ENCODE peak calls at places on chromosomes 13 and 19, in four cellular contexts. Y, R, S and N are unnamed samples.

GRCh38 chr19:18419195-18419698 is at the start of gene SSBP4:
- DNase-seq in R (peak; percentile 89), Y (peak; percentile 56), S (peak; percentile 58), N (peak; percentile 85)

GRCh38 chr13:51179432-51179971 is 42.7 kb upstream of the FAM124A start:
- DNase-seq in R (no peak), Y (no peak), S (no peak), N (no peak)

GRCh38 chr19:2371656-2372055 is 11.6 kb downstream of the TMPRSS9 start:
- DNase-seq in S (no peak), Y (no peak), R (peak; percentile 7), N (no peak)

GRCh38 chr13:46473806-46474205 is 79.2 kb upstream of the LRCH1 start:
- DNase-seq in Y (no peak), S (no peak), R (no peak), N (no peak)

GRCh38 chr13:98839826-98840769 is 87.6 kb upstream of the SLC15A1 start:
- DNase-seq in S (peak; percentile 6), R (peak; percentile 68), Y (peak; percentile 37), N (peak; percentile 72)

GRCh38 chr19:344625-345319 is at the start of gene MIER2:
- DNase-seq in Y (peak; percentile 87), R (peak; percentile 82), S (peak; percentile 83), N (peak; percentile 91)

GRCh38 chr19:46536391-46536790 is 40.7 kb upstream of the PNMA8B start:
- DNase-seq in R (no peak), Y (no peak), S (no peak), N (no peak)

GRCh38 chr13:43319617-43320444 is 296.4 kb downstream of the DNAJC15 start:
- DNase-seq in Y (no peak), R (no peak), S (no peak), N (no peak)

GRCh38 chr13:41179593-41180250 is 14.6 kb downstream of the KBTBD7 start:
- DNase-seq in R (peak; percentile 27), Y (no peak), S (no peak), N (no peak)

GRCh38 chr19:8460516-8461298 is 15.9 kb downstream of the HNRNPM start:
- DNase-seq in S (no peak), Y (no peak), R (no peak), N (no peak)

GRCh38 chr13:80022146-80022545 is 318.8 kb downstream of the SPRY2 start:
- DNase-seq in S (no peak), Y (no peak), R (no peak), N (no peak)

GRCh38 chr19:45879055-45879454 is 6.9 kb downstream of the IRF2BP1 start:
- DNase-seq in R (no peak), Y (no peak), S (no peak), N (no peak)

GRCh38 chr19:18551631-18552030 is 6.0 kb upstream of the KXD1 start:
- DNase-seq in Y (no peak), R (no peak), S (no peak), N (no peak)

GRCh38 chr19:35870798-35871197 is 2.4 kb downstream of the APLP1 start:
- DNase-seq in Y (no peak), R (no peak), S (no peak), N (no peak)

GRCh38 chr19:43078311-43078710 is 4.2 kb downstream of the PSG2 start:
- DNase-seq in Y (no peak), R (peak; percentile 15), S (no peak), N (no peak)

GRCh38 chr13:104442541-104442940 is 1376.3 kb upstream of the SLC10A2 start:
- DNase-seq in Y (no peak), R (no peak), S (no peak), N (no peak)

GRCh38 chr19:9793051-9793591 is 24.6 kb upstream of the ZNF846 start:
- DNase-seq in Y (peak; percentile 49), R (peak; percentile 64), S (no peak), N (peak; percentile 74)

GRCh38 chr19:36441339-36441738 is 22.9 kb upstream of the ZFP82 start:
- DNase-seq in R (no peak), S (no peak), Y (no peak), N (no peak)

GRCh38 chr13:24619302-24619701 is 60.9 kb upstream of the ATP12A start:
- DNase-seq in R (no peak), S (no peak), Y (no peak), N (no peak)

GRCh38 chr19:12801466-12802266 is at the start of the genes PRDX2 and THSD8:
- DNase-seq in R (peak; percentile 85), S (peak; percentile 60), Y (peak; percentile 69), N (peak; percentile 87)

GRCh38 chr13:56015919-56016318 is 1124.8 kb upstream of the PRR20A start:
- DNase-seq in S (no peak), Y (no peak), R (no peak), N (no peak)

GRCh38 chr13:113209336-113209879 is at the start of gene CUL4A:
- DNase-seq in Y (peak; percentile 77), R (peak; percentile 77), S (peak; percentile 65), N (peak; percentile 90)

GRCh38 chr13:105334211-105334610 is 1201.3 kb downstream of the EFNB2 start:
- DNase-seq in S (no peak), R (peak; percentile 41), Y (no peak), N (no peak)

GRCh38 chr19:10110972-10111317 is 548 bp upstream of the P2RY11 start:
- DNase-seq in Y (no peak), R (no peak), S (no peak), N (no peak)

GRCh38 chr13:51417716-51418115 is 35.1 kb downstream of the INTS6 start:
- DNase-seq in R (no peak), S (no peak), Y (no peak), N (no peak)

GRCh38 chr19:48812094-48812929 is 1.5 kb upstream of the BCAT2 start:
- DNase-seq in R (peak; percentile 88), Y (peak; percentile 80), S (peak; percentile 60), N (peak; percentile 93)

GRCh38 chr19:46713781-46714522 is 3.0 kb downstream of the PRKD2 start:
- DNase-seq in S (peak; percentile 39), Y (peak; percentile 50), R (peak; percentile 91), N (peak; percentile 95)

GRCh38 chr19:44792286-44792685 is 14.6 kb downstream of the CBLC start:
- DNase-seq in S (peak; percentile 48), Y (no peak), R (no peak), N (no peak)

GRCh38 chr13:77699059-77699680 is 1.7 kb downstream of the SLAIN1 start:
- DNase-seq in R (no peak), Y (no peak), S (no peak), N (no peak)

GRCh38 chr19:40223135-40223822 is 3.2 kb downstream of the CCNP start:
- DNase-seq in Y (no peak), R (no peak), S (no peak), N (no peak)

GRCh38 chr19:46224773-46225172 is 4.8 kb upstream of the IGFL1 start:
- DNase-seq in R (no peak), S (no peak), Y (no peak), N (no peak)

GRCh38 chr19:14113762-14114414 is 3.7 kb downstream of the PRKACA start:
- DNase-seq in R (no peak), S (no peak), Y (no peak), N (peak; percentile 71)

GRCh38 chr19:48424694-48425219 is 21.0 kb upstream of the GRWD1 start:
- DNase-seq in S (no peak), Y (peak; percentile 32), R (peak; percentile 75), N (no peak)

GRCh38 chr13:51843529-51843928 is 1.4 kb downstream of the TMEM272 start:
- DNase-seq in S (no peak), Y (no peak), R (no peak), N (no peak)

GRCh38 chr13:33483471-33483870 is 197.9 kb upstream of the STARD13 start:
- DNase-seq in R (no peak), Y (no peak), S (no peak), N (no peak)